ENCODE peak calls at places on chromosomes 16 and 17, in seven cellular contexts. One of them, this sample, is unnamed.

GRCh38 chr16:52353249-52353648 is 193.7 kb downstream of the TOX3 start:
- DNase-seq in SK-N-MC: no peak
- DNase-seq in BJ: no peak
- DNase-seq in IMR-90: no peak
- DNase-seq in NCI-H1092: no peak
- DNase-seq in ELR: no peak
- DNase-seq in uterus: no peak
- DNase-seq in this sample: no peak

GRCh38 chr16:25108054-25108453 is 3.5 kb upstream of the LCMT1 start:
- DNase-seq in SK-N-MC: no peak
- DNase-seq in BJ: no peak
- DNase-seq in uterus: no peak
- DNase-seq in ELR: peak
- DNase-seq in NCI-H1092: peak
- DNase-seq in IMR-90: no peak
- DNase-seq in this sample: no peak

GRCh38 chr16:57352636-57353047 is 5.9 kb upstream of the CCL22 start:
- DNase-seq in uterus: no peak
- DNase-seq in IMR-90: no peak
- DNase-seq in NCI-H1092: no peak
- DNase-seq in ELR: no peak
- DNase-seq in BJ: no peak
- DNase-seq in SK-N-MC: no peak
- DNase-seq in this sample: no peak

GRCh38 chr16:57498031-57498430 is 11.7 kb upstream of the DOK4 start:
- DNase-seq in uterus: no peak
- DNase-seq in NCI-H1092: no peak
- DNase-seq in SK-N-MC: no peak
- DNase-seq in BJ: no peak
- DNase-seq in ELR: no peak
- DNase-seq in IMR-90: no peak
- DNase-seq in this sample: no peak

GRCh38 chr16:75971334-75971733 is 245.0 kb upstream of the CPHXL start:
- DNase-seq in uterus: no peak
- DNase-seq in SK-N-MC: no peak
- DNase-seq in IMR-90: no peak
- DNase-seq in NCI-H1092: no peak
- DNase-seq in BJ: no peak
- DNase-seq in ELR: no peak
- DNase-seq in this sample: no peak

GRCh38 chr17:78715000-78715771 is 66.9 kb downstream of the CYTH1 start:
- DNase-seq in ELR: no peak
- DNase-seq in BJ: no peak
- DNase-seq in uterus: no peak
- DNase-seq in NCI-H1092: no peak
- DNase-seq in SK-N-MC: no peak
- DNase-seq in IMR-90: no peak
- DNase-seq in this sample: peak

GRCh38 chr16:35506018-35506897 is 2046.8 kb downstream of the TP53TG3F start:
- DNase-seq in NCI-H1092: no peak
- DNase-seq in IMR-90: no peak
- DNase-seq in uterus: no peak
- DNase-seq in BJ: no peak
- DNase-seq in SK-N-MC: no peak
- DNase-seq in ELR: no peak
- DNase-seq in this sample: no peak

GRCh38 chr17:57577751-57578607 is 167.1 kb downstream of the CCDC182 start:
- DNase-seq in SK-N-MC: no peak
- DNase-seq in BJ: no peak
- DNase-seq in ELR: no peak
- DNase-seq in NCI-H1092: no peak
- DNase-seq in IMR-90: peak
- DNase-seq in uterus: peak
- DNase-seq in this sample: peak

GRCh38 chr16:27154573-27155521 is 48.5 kb upstream of the KDM8 start:
- DNase-seq in BJ: no peak
- DNase-seq in IMR-90: peak
- DNase-seq in uterus: peak
- DNase-seq in NCI-H1092: peak
- DNase-seq in ELR: peak
- DNase-seq in SK-N-MC: no peak
- DNase-seq in this sample: peak

GRCh38 chr17:7589204-7589868 is 558 bp downstream of the SOX15 start:
- DNase-seq in ELR: peak
- DNase-seq in NCI-H1092: no peak
- DNase-seq in SK-N-MC: no peak
- DNase-seq in uterus: peak
- DNase-seq in BJ: no peak
- DNase-seq in IMR-90: peak
- DNase-seq in this sample: peak

GRCh38 chr16:3004781-3005284 is 7.9 kb upstream of the CLDN9 start:
- DNase-seq in uterus: no peak
- DNase-seq in BJ: no peak
- DNase-seq in IMR-90: no peak
- DNase-seq in ELR: no peak
- DNase-seq in NCI-H1092: no peak
- DNase-seq in SK-N-MC: no peak
- DNase-seq in this sample: no peak

GRCh38 chr17:35046740-35047283 is 16.7 kb downstream of the RFFL start:
- DNase-seq in SK-N-MC: no peak
- DNase-seq in IMR-90: peak
- DNase-seq in uterus: no peak
- DNase-seq in BJ: no peak
- DNase-seq in ELR: no peak
- DNase-seq in NCI-H1092: no peak
- DNase-seq in this sample: peak